ENCODE peak calls at places on chromosome 14, in six cellular contexts. I is activated CD4-positive, alpha-beta T cell treated with anti-CD3 and anti-CD28 coated beads, Interleukin-2, amount 50 U/mL, for 1 hour; G is pons; D is iris pigment epithelial cell; J is GM04504; B is lung. F is an unnamed sample.

GRCh38 chr14:99253890-99254289 is 18.1 kb downstream of the BCL11B start:
- DNase-seq in I (no peak), G (no peak), D (no peak), J (no peak), B (no peak), F (no peak)

GRCh38 chr14:67738740-67739504 is 37.2 kb downstream of the RDH12 start:
- DNase-seq in I (no peak), G (no peak), D (peak), J (peak), B (peak), F (no peak)

GRCh38 chr14:58669556-58670200 is 31.9 kb downstream of the DACT1 start:
- DNase-seq in I (no peak), G (no peak), D (no peak), J (no peak), B (no peak), F (no peak)

GRCh38 chr14:103538291-103539055 is 9.5 kb downstream of the TRMT61A start:
- DNase-seq in I (no peak), G (no peak), D (no peak), J (no peak), B (no peak), F (peak)

GRCh38 chr14:67577181-67577580 is 22.9 kb downstream of the PIGH start:
- DNase-seq in I (no peak), G (no peak), D (no peak), J (no peak), B (no peak), F (no peak)

GRCh38 chr14:39265741-39266588 is 32.2 kb downstream of the MIA2 start:
- DNase-seq in I (no peak), G (peak), D (peak), J (peak), B (no peak), F (peak)

GRCh38 chr14:100035700-100036099 is 29.5 kb upstream of the EVL start:
- DNase-seq in I (no peak), G (no peak), D (no peak), J (no peak), B (no peak), F (no peak)

GRCh38 chr14:88002421-88002820 is 2.5 kb upstream of the GPR65 start:
- DNase-seq in I (no peak), G (no peak), D (no peak), J (no peak), B (no peak), F (no peak)

GRCh38 chr14:103880986-103881926 is 33.9 kb upstream of the PPP1R13B start:
- DNase-seq in I (no peak), G (no peak), D (no peak), J (no peak), B (no peak), F (peak)

GRCh38 chr14:77761205-77761931 is 412 bp upstream of the SNW1 start:
- DNase-seq in I (no peak), G (peak), D (peak), J (peak), B (peak), F (peak)

GRCh38 chr14:91403069-91403600 is 14.5 kb downstream of the CCDC88C start:
- DNase-seq in I (no peak), G (no peak), D (no peak), J (no peak), B (no peak), F (no peak)

GRCh38 chr14:87309557-87309956 is 683.4 kb downstream of the GALC start:
- DNase-seq in I (no peak), G (no peak), D (no peak), J (no peak), B (no peak), F (no peak)

GRCh38 chr14:77124345-77125274 is 17.0 kb downstream of the ZDHHC22 start:
- DNase-seq in I (peak), G (peak), D (peak), J (no peak), B (no peak), F (peak)

GRCh38 chr14:56173360-56173922 is 55.2 kb downstream of the PELI2 start:
- DNase-seq in I (no peak), G (no peak), D (no peak), J (no peak), B (no peak), F (no peak)

GRCh38 chr14:61281186-61281676 is at the start of gene TMEM30B:
- DNase-seq in I (peak), G (no peak), D (no peak), J (no peak), B (peak), F (no peak)

GRCh38 chr14:90382491-90383125 is 14.2 kb upstream of the CALM1 start:
- DNase-seq in I (peak), G (peak), D (peak), J (peak), B (peak), F (peak)

GRCh38 chr14:42475289-42475688 is 868.6 kb downstream of the LRFN5 start:
- DNase-seq in I (no peak), G (no peak), D (no peak), J (no peak), B (no peak), F (no peak)

F was measured in cerebellar cortex.